ENCODE peak calls at places on chromosomes 1 and 21, in five cellular contexts. One of them, this sample, is unnamed.

GRCh38 chr1:182170941-182171461 is 109.5 kb upstream of the ZNF648 start:
- DNase-seq in GDM1: no peak
- DNase-seq in naive thymus-derived CD8-positive, alpha-beta T cell: no peak
- DNase-seq in NCI-H345: no peak
- DNase-seq in AG10803: peak
- DNase-seq in this sample: no peak

GRCh38 chr1:32791881-32792280 is 25.3 kb downstream of the YARS1 start:
- DNase-seq in GDM1: no peak
- DNase-seq in naive thymus-derived CD8-positive, alpha-beta T cell: no peak
- DNase-seq in NCI-H345: no peak
- DNase-seq in AG10803: peak
- DNase-seq in this sample: no peak

GRCh38 chr1:238399558-238399957 is 508.8 kb upstream of the ZP4 start:
- DNase-seq in GDM1: no peak
- DNase-seq in naive thymus-derived CD8-positive, alpha-beta T cell: no peak
- DNase-seq in NCI-H345: no peak
- DNase-seq in AG10803: no peak
- DNase-seq in this sample: no peak

GRCh38 chr1:206895837-206896242 is 1.4 kb upstream of the IL24 start:
- DNase-seq in GDM1: no peak
- DNase-seq in naive thymus-derived CD8-positive, alpha-beta T cell: no peak
- DNase-seq in NCI-H345: peak
- DNase-seq in AG10803: peak
- DNase-seq in this sample: no peak

GRCh38 chr1:118767971-118768370 is 220.2 kb downstream of the TBX15 start:
- DNase-seq in GDM1: no peak
- DNase-seq in naive thymus-derived CD8-positive, alpha-beta T cell: no peak
- DNase-seq in NCI-H345: no peak
- DNase-seq in AG10803: no peak
- DNase-seq in this sample: no peak

GRCh38 chr21:26449161-26449560 is 123.9 kb downstream of the CYYR1 start:
- DNase-seq in GDM1: no peak
- DNase-seq in naive thymus-derived CD8-positive, alpha-beta T cell: no peak
- DNase-seq in NCI-H345: no peak
- DNase-seq in AG10803: peak
- DNase-seq in this sample: no peak

GRCh38 chr1:84698718-84699117 is 8.5 kb upstream of the SSX2IP start:
- DNase-seq in GDM1: no peak
- DNase-seq in naive thymus-derived CD8-positive, alpha-beta T cell: no peak
- DNase-seq in NCI-H345: no peak
- DNase-seq in AG10803: peak
- DNase-seq in this sample: no peak

GRCh38 chr1:158666037-158666436 is 20.5 kb downstream of the SPTA1 start:
- DNase-seq in GDM1: no peak
- DNase-seq in naive thymus-derived CD8-positive, alpha-beta T cell: no peak
- DNase-seq in NCI-H345: no peak
- DNase-seq in AG10803: no peak
- DNase-seq in this sample: no peak

GRCh38 chr1:34859442-34860200 is at the start of gene SMIM12:
- DNase-seq in GDM1: peak
- DNase-seq in naive thymus-derived CD8-positive, alpha-beta T cell: peak
- DNase-seq in NCI-H345: peak
- DNase-seq in AG10803: peak
- DNase-seq in this sample: peak